ENCODE peak calls at places on chromosomes 4 and X, in five cellular contexts. T is GM23248, Z is mammary epithelial cell, M is PC-3, E is K562. Q is an unnamed sample.

GRCh38 chr4:40822781-40823180 is 73.0 kb downstream of the NSUN7 start:
- DNase-seq in T (no peak), Z (no peak), M (no peak), E (no peak), Q (no peak)

GRCh38 chrX:443676-444210 is 57.0 kb upstream of the PPP2R3B start:
- DNase-seq in T (no peak), Z (no peak), M (no peak), E (no peak), Q (no peak)

GRCh38 chrX:19912-20571 is 261.1 kb upstream of the PLCXD1 start:
- DNase-seq in T (peak; percentile 13), Z (no peak), M (peak; percentile 0), E (peak; percentile 25), Q (peak; percentile 1)

GRCh38 chrX:51395807-51396728 is 63.4 kb downstream of the NUDT10 start:
- DNase-seq in T (peak; percentile 12), Z (no peak), M (no peak), E (peak; percentile 20), Q (peak; percentile 40)

GRCh38 chr4:176321589-176321988 is 1.8 kb downstream of the SPCS3 start:
- DNase-seq in T (no peak), Z (no peak), M (no peak), E (no peak), Q (no peak)

GRCh38 chrX:150790021-150790420 is 96.8 kb downstream of the MTMR1 start:
- DNase-seq in T (no peak), Z (no peak), M (no peak), E (no peak), Q (no peak)

GRCh38 chr4:103150677-103151076 is 47.5 kb downstream of the CENPE start:
- DNase-seq in T (peak; percentile 81), Z (peak; percentile 78), M (peak; percentile 89), E (no peak), Q (no peak)

GRCh38 chrX:147476008-147476407 is 435.7 kb upstream of the FMR1 start:
- DNase-seq in T (peak; percentile 22), Z (no peak), M (peak; percentile 35), E (peak; percentile 3), Q (peak; percentile 25)

GRCh38 chr4:87989765-87990164 is 14.3 kb downstream of the SPP1 start:
- DNase-seq in T (no peak), Z (no peak), M (no peak), E (no peak), Q (no peak)

GRCh38 chrX:119419146-119419545 is 20.0 kb downstream of the SLC25A43 start:
- DNase-seq in T (no peak), Z (no peak), M (no peak), E (no peak), Q (no peak)

GRCh38 chr4:79049840-79050520 is 110.7 kb upstream of the PAQR3 start:
- DNase-seq in T (peak; percentile 49), Z (no peak), M (peak; percentile 8), E (no peak), Q (no peak)

GRCh38 chr4:62133498-62133897 is 933.4 kb downstream of the ADGRL3 start:
- DNase-seq in T (no peak), Z (no peak), M (no peak), E (no peak), Q (no peak)

GRCh38 chr4:183508693-183509092 is 3.8 kb downstream of the ING2 start:
- DNase-seq in T (peak; percentile 12), Z (no peak), M (no peak), E (no peak), Q (no peak)

GRCh38 chrX:72280210-72280882 is 3.3 kb upstream of the RPS4X start:
- DNase-seq in T (peak; percentile 80), Z (peak; percentile 77), M (peak; percentile 76), E (peak; percentile 70), Q (no peak)

GRCh38 chr4:140296335-140296753 is 77.1 kb upstream of the SCOC start:
- DNase-seq in T (peak; percentile 93), Z (peak; percentile 42), M (peak; percentile 56), E (no peak), Q (peak; percentile 48)

GRCh38 chrX:123830309-123830708 is 29.5 kb upstream of the XIAP start:
- DNase-seq in T (no peak), Z (peak; percentile 86), M (no peak), E (no peak), Q (peak; percentile 59)

GRCh38 chr4:41865306-41865980 is 69.8 kb upstream of the TMEM33 start:
- DNase-seq in T (peak; percentile 24), Z (no peak), M (no peak), E (no peak), Q (peak; percentile 37)
- TF ChIP-seq EZH2 in T (no peak), Z (no peak), M (no peak), E (no peak), Q (no peak)

GRCh38 chr4:57231781-57232180 is 121.6 kb upstream of the IGFBP7 start:
- DNase-seq in T (peak; percentile 38), Z (peak; percentile 50), M (peak; percentile 63), E (no peak), Q (no peak)
- H3K36me3 ChIP-seq in T (no peaks in the 10 kb centered on the region), Z (no peaks in the 10 kb centered on the region), M (no peaks in the 10 kb centered on the region), E (no peaks in the 10 kb centered on the region), Q (no peaks in the 10 kb centered on the region)

GRCh38 chrX:148499638-148500427 is 584 bp upstream of the AFF2 start:
- DNase-seq in T (no peak), Z (no peak), M (no peak), E (no peak), Q (no peak)
- H3K4me3 ChIP-seq in T (peak overlapping the region; percentile 55), Z (no peak overlapping the region), M (no peak overlapping the region), E (no peak overlapping the region), Q (no peak overlapping the region)

GRCh38 chr4:86223472-86223871 is 136.4 kb downstream of the MAPK10 start:
- DNase-seq in T (peak; percentile 67), Z (peak; percentile 19), M (peak; percentile 60), E (peak; percentile 62), Q (peak; percentile 63)

GRCh38 chr4:86218721-86219481 is 141.0 kb downstream of the MAPK10 start:
- DNase-seq in T (peak; percentile 65), Z (no peak), M (peak; percentile 54), E (no peak), Q (no peak)

GRCh38 chr4:86220137-86220536 is 139.7 kb downstream of the MAPK10 start:
- DNase-seq in T (peak; percentile 84), Z (no peak), M (peak; percentile 49), E (no peak), Q (no peak)

DNA sequence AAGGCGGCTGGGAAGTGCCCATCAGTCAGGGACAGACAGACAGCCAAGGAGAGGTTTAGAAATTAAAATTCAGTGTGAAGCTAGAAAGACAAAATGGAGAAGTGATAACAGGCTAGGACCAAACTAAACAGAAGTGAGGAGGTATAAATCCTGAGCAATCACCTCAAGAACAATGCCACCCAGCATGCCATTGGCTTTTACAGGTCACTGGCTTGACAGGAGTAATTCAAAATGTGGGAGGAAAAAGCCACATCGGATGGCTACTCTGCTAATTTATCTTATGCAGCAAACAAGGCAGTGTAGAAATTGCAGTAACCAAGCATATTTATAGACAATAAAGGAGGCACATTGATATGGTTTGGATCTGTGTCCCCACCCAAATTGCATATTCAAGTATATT is 138.8 kb downstream of the MAPK10 start:
- DNase-seq in T (no peak), Z (no peak), M (no peak), E (no peak), Q (no peak)
- TF ChIP-seq EZH2 in T (no peak), Z (no peak), M (no peak), E (no peak), Q (no peak)

GRCh38 chr4:105106416-105106815 is 40.3 kb upstream of the TET2 start:
- DNase-seq in T (no peak), Z (no peak), M (no peak), E (no peak), Q (no peak)

GRCh38 chr4:105107105-105107856 is 39.4 kb upstream of the TET2 start:
- DNase-seq in T (no peak), Z (no peak), M (no peak), E (no peak), Q (no peak)

GRCh38 chr4:105113800-105114199 is 32.9 kb upstream of the TET2 start:
- DNase-seq in T (no peak), Z (peak; percentile 7), M (no peak), E (no peak), Q (no peak)

GRCh38 chr4:105116616-105117319 is 29.9 kb upstream of the TET2 start:
- DNase-seq in T (no peak), Z (no peak), M (no peak), E (no peak), Q (no peak)

GRCh38 chr4:105112274-105112673 is 34.4 kb upstream of the TET2 start:
- DNase-seq in T (no peak), Z (no peak), M (no peak), E (no peak), Q (no peak)
- H3K36me3 ChIP-seq in T (no peaks in the 10 kb centered on the region), Z (no peaks in the 10 kb centered on the region), M (no peaks in the 10 kb centered on the region), E (no peaks in the 10 kb centered on the region), Q (no peaks in the 10 kb centered on the region)